ENCODE peak calls at places on chromosomes 5 and 9, in nine cellular contexts. E is activated T-helper 1 cell treated with Interleukin-2 at 50 U/mL for 16 hours; N is mesendoderm; F is AG10803; C is ELR; V is NCI-H2081; J is activated CD4-positive, alpha-beta memory T cell treated with anti-CD3 and anti-CD28 coated beads, Interleukin-2, amount 10 ng/mL, durations not matched to agents 7 days and 5 days; R is Daoy; D is astrocyte of the spinal cord. Z is an unnamed sample.

GRCh38 chr5:159187674-159188164 is 21.6 kb downstream of the RNF145 start:
- DNase-seq in N (no peak), E (no peak), J (no peak), F (no peak), C (no peak), D (no peak), V (no peak), R (no peak), Z (no peak)

GRCh38 chr9:97237311-97237786 is 70.1 kb upstream of the CCDC180 start:
- DNase-seq in E (no peak), R (peak; percentile 27), J (no peak), C (peak; percentile 2), V (no peak), D (no peak), N (peak; percentile 56), F (no peak), Z (peak; percentile 72)

GRCh38 chr5:66306105-66306843 is 162.2 kb downstream of the SREK1 start:
- DNase-seq in V (peak; percentile 68), C (peak; percentile 78), D (peak; percentile 77), E (no peak), F (peak; percentile 66), R (peak; percentile 66), N (peak; percentile 83), J (peak; percentile 30), Z (peak; percentile 83)

GRCh38 chr5:95808686-95809413 is 13.7 kb downstream of the GLRX start:
- DNase-seq in D (peak; percentile 29), N (no peak), F (peak; percentile 72), J (peak; percentile 81), V (no peak), R (peak; percentile 27), E (peak; percentile 66), C (peak; percentile 56), Z (no peak)

GRCh38 chr5:171342362-171343111 is 33.5 kb downstream of the TLX3 start:
- DNase-seq in R (peak; percentile 65), E (no peak), C (peak; percentile 75), N (peak; percentile 77), J (peak; percentile 36), D (peak; percentile 62), F (peak; percentile 67), V (peak; percentile 63), Z (peak; percentile 88)

GRCh38 chr9:127311239-127311741 is 46.7 kb downstream of the GARNL3 start:
- DNase-seq in E (no peak), N (peak; percentile 14), J (peak; percentile 42), R (peak; percentile 70), F (peak; percentile 79), C (peak; percentile 56), V (peak; percentile 29), D (peak; percentile 78), Z (peak; percentile 69)

GRCh38 chr5:14447958-14448881 is 133.4 kb upstream of the OTULINL start:
- DNase-seq in R (no peak), V (peak; percentile 81), F (peak; percentile 73), E (no peak), D (peak; percentile 57), C (peak; percentile 43), N (no peak), J (no peak), Z (no peak)

GRCh38 chr9:137317021-137317978 is 15.2 kb upstream of the NRARP start:
- DNase-seq in C (no peak), F (no peak), R (peak; percentile 11), J (no peak), V (no peak), N (no peak), E (no peak), D (no peak), Z (no peak)

GRCh38 chr5:87340716-87341115 is 72.0 kb downstream of the CCNH start:
- DNase-seq in J (no peak), E (no peak), V (no peak), D (no peak), C (no peak), R (no peak), N (no peak), F (no peak), Z (no peak)

GRCh38 chr9:1173986-1174385 is 123.8 kb downstream of the DMRT2 start:
- DNase-seq in N (no peak), J (no peak), E (no peak), D (no peak), F (peak; percentile 62), V (no peak), C (no peak), R (no peak), Z (no peak)

GRCh38 chr5:132342291-132343180 is 27.0 kb upstream of the SLC22A5 start:
- DNase-seq in E (no peak), D (no peak), C (no peak), N (no peak), J (no peak), F (no peak), V (no peak), R (no peak), Z (no peak)

GRCh38 chr9:131266301-131267229 is 9.7 kb downstream of the FAM78A start:
- DNase-seq in E (no peak), V (no peak), N (no peak), J (peak; percentile 51), F (no peak), C (no peak), D (no peak), R (no peak), Z (no peak)

GRCh38 chr9:124733964-124734740 is 37.0 kb downstream of the NR6A1 start:
- DNase-seq in E (no peak), D (no peak), N (no peak), V (no peak), F (no peak), C (no peak), R (no peak), J (no peak), Z (no peak)

GRCh38 chr9:95182854-95183563 is 134.5 kb downstream of the FANCC start:
- DNase-seq in F (no peak), J (no peak), N (peak; percentile 83), C (no peak), R (no peak), V (no peak), E (no peak), D (peak; percentile 51), Z (peak; percentile 81)

GRCh38 chr5:133429046-133429445 is 183.3 kb downstream of the FSTL4 start:
- DNase-seq in D (no peak), C (no peak), V (no peak), F (no peak), E (no peak), N (no peak), R (no peak), J (no peak), Z (no peak)

GRCh38 chr5:139458580-139459407 is 3.7 kb downstream of the ECSCR start:
- DNase-seq in R (peak; percentile 93), N (no peak), E (peak; percentile 66), C (peak; percentile 94), D (peak; percentile 91), F (peak; percentile 82), V (no peak), J (peak; percentile 90), Z (no peak)

GRCh38 chr9:132509921-132510874 is 72.2 kb upstream of the BARHL1 start:
- DNase-seq in E (no peak), N (no peak), R (peak; percentile 44), C (no peak), V (no peak), J (no peak), D (peak; percentile 18), F (no peak), Z (no peak)

GRCh38 chr5:135667204-135667603 is 88.4 kb upstream of the CXCL14 start:
- DNase-seq in R (no peak), V (no peak), C (no peak), D (no peak), E (no peak), N (no peak), J (no peak), F (no peak), Z (no peak)

GRCh38 chr5:89095341-89095740 is 212.4 kb upstream of the MEF2C start:
- DNase-seq in E (no peak), V (no peak), D (no peak), J (no peak), F (peak; percentile 14), N (no peak), C (no peak), R (no peak), Z (no peak)